ENCODE peak calls at places on chromosomes 16 and 17, in eight cellular contexts. Y is PC-3, V is heart left ventricle, M is hepatocyte, C is neural progenitor cell, H is Peyer's patch, Q is D721Med, G is heart right ventricle. R is an unnamed sample.

GRCh38 chr17:57636274-57636673 is 108.8 kb downstream of the CCDC182 start:
- DNase-seq in Y (no peak), V (no peak), M (no peak), C (no peak), H (no peak), Q (no peak), G (no peak), R (no peak)

GRCh38 chr16:546909-547770 is 13.1 kb upstream of the PRR35 start:
- DNase-seq in Y (no peak), V (peak), M (peak), C (peak), H (peak), Q (no peak), G (peak), R (no peak)

GRCh38 chr17:65987988-65988387 is 203.9 kb downstream of the CEP112 start:
- DNase-seq in Y (peak), V (no peak), M (peak), C (peak), H (no peak), Q (no peak), G (no peak), R (no peak)

GRCh38 chr16:19698480-19699465 is 19.3 kb downstream of the KNOP1 start:
- DNase-seq in Y (no peak), V (no peak), M (no peak), C (no peak), H (no peak), Q (no peak), G (no peak), R (no peak)

GRCh38 chr17:37770631-37771518 is 26.0 kb upstream of the HNF1B start:
- DNase-seq in Y (peak), V (peak), M (peak), C (peak), H (peak), Q (no peak), G (peak), R (no peak)

GRCh38 chr16:51157698-51158097 is 6.6 kb upstream of the SALL1 start:
- DNase-seq in Y (no peak), V (no peak), M (no peak), C (no peak), H (no peak), Q (no peak), G (no peak), R (no peak)

GRCh38 chr16:78259883-78260282 is 160.4 kb downstream of the WWOX start:
- DNase-seq in Y (no peak), V (no peak), M (peak), C (peak), H (no peak), Q (no peak), G (no peak), R (no peak)

GRCh38 chr17:32688221-32688620 is 188.7 kb downstream of the MYO1D start:
- DNase-seq in Y (no peak), V (no peak), M (no peak), C (no peak), H (no peak), Q (no peak), G (no peak), R (no peak)

GRCh38 chr16:66443269-66443652 is 16.2 kb downstream of the BEAN1 start:
- DNase-seq in Y (no peak), V (no peak), M (no peak), C (no peak), H (peak), Q (no peak), G (no peak), R (no peak)

GRCh38 chr16:79392081-79392480 is 208.5 kb downstream of the MAF start:
- DNase-seq in Y (no peak), V (no peak), M (no peak), C (no peak), H (no peak), Q (no peak), G (no peak), R (no peak)

GRCh38 chr16:14447783-14448182 is 182.3 kb downstream of the PARN start:
- DNase-seq in Y (no peak), V (no peak), M (no peak), C (no peak), H (no peak), Q (no peak), G (no peak), R (no peak)

GRCh38 chr16:83599789-83600462 is 207.9 kb upstream of the HSBP1 start:
- DNase-seq in Y (no peak), V (no peak), M (no peak), C (no peak), H (no peak), Q (no peak), G (no peak), R (no peak)

GRCh38 chr16:54287018-54287757 is 601 bp upstream of the IRX3 start:
- DNase-seq in Y (no peak), V (no peak), M (no peak), C (no peak), H (peak), Q (no peak), G (no peak), R (no peak)

GRCh38 chr17:41267711-41268110 is 2.5 kb downstream of the KRTAP9-6 start:
- DNase-seq in Y (no peak), V (no peak), M (no peak), C (no peak), H (no peak), Q (no peak), G (no peak), R (no peak)

GRCh38 chr17:7613769-7614421 is 802 bp downstream of the FXR2 start:
- DNase-seq in Y (peak), V (no peak), M (no peak), C (no peak), H (peak), Q (no peak), G (no peak), R (no peak)

GRCh38 chr16:35560637-35560984 is 2101.2 kb downstream of the TP53TG3F start:
- DNase-seq in Y (no peak), V (no peak), M (no peak), C (no peak), H (no peak), Q (no peak), G (no peak), R (no peak)

GRCh38 chr17:9054146-9054545 is 32.8 kb downstream of the NTN1 start:
- DNase-seq in Y (no peak), V (no peak), M (no peak), C (peak), H (no peak), Q (no peak), G (no peak), R (no peak)

GRCh38 chr16:84879569-84880487 is 60.0 kb downstream of the CRISPLD2 start:
- DNase-seq in Y (peak), V (no peak), M (peak), C (no peak), H (no peak), Q (no peak), G (no peak), R (no peak)

GRCh38 chr16:67685388-67686112 is 18.9 kb downstream of the C16orf86 start:
- DNase-seq in Y (no peak), V (no peak), M (no peak), C (no peak), H (no peak), Q (no peak), G (no peak), R (no peak)

GRCh38 chr16:20611350-20611902 is 35.3 kb upstream of the ACSM2B start:
- DNase-seq in Y (no peak), V (peak), M (no peak), C (no peak), H (no peak), Q (no peak), G (peak), R (no peak)

GRCh38 chr17:3845361-3845753 is 689 bp downstream of the NCBP3 start:
- DNase-seq in Y (no peak), V (no peak), M (peak), C (no peak), H (no peak), Q (no peak), G (no peak), R (peak)

GRCh38 chr17:36773039-36773438 is 164.2 kb upstream of the LHX1 start:
- DNase-seq in Y (no peak), V (no peak), M (no peak), C (no peak), H (no peak), Q (no peak), G (no peak), R (no peak)

GRCh38 chr16:27226476-27226875 is 23.1 kb downstream of the KDM8 start:
- DNase-seq in Y (no peak), V (no peak), M (no peak), C (no peak), H (no peak), Q (no peak), G (no peak), R (no peak)

GRCh38 chr17:11601661-11602060 is 3.4 kb downstream of the DNAH9 start:
- DNase-seq in Y (no peak), V (no peak), M (no peak), C (no peak), H (no peak), Q (no peak), G (no peak), R (no peak)

GRCh38 chr17:31907342-31907975 is 6.0 kb upstream of the UTP6 start:
- DNase-seq in Y (peak), V (peak), M (peak), C (no peak), H (no peak), Q (no peak), G (no peak), R (no peak)

GRCh38 chr17:80984749-80985148 is 6.9 kb upstream of the CHMP6 start:
- DNase-seq in Y (no peak), V (no peak), M (peak), C (peak), H (no peak), Q (no peak), G (no peak), R (no peak)

GRCh38 chr17:79947351-79948031 is 88.2 kb downstream of the TBC1D16 start:
- DNase-seq in Y (no peak), V (no peak), M (no peak), C (no peak), H (peak), Q (peak), G (no peak), R (no peak)

GRCh38 chr17:37088913-37089312 is 140.2 kb downstream of the AATF start:
- DNase-seq in Y (no peak), V (no peak), M (no peak), C (peak), H (no peak), Q (no peak), G (no peak), R (no peak)

GRCh38 chr16:67179421-67180080 is 4.2 kb downstream of the MATCAP1 start:
- DNase-seq in Y (no peak), V (no peak), M (no peak), C (no peak), H (no peak), Q (no peak), G (no peak), R (no peak)

GRCh38 chr16:65418435-65418834 is 296.6 kb upstream of the CDH11 start:
- DNase-seq in Y (no peak), V (no peak), M (no peak), C (no peak), H (no peak), Q (no peak), G (no peak), R (no peak)

GRCh38 chr16:10728488-10728887 is 15.2 kb upstream of the NUBP1 start:
- DNase-seq in Y (no peak), V (no peak), M (no peak), C (no peak), H (no peak), Q (no peak), G (no peak), R (no peak)

GRCh38 chr17:9402590-9403199 is 172.9 kb downstream of the STX8 start:
- DNase-seq in Y (peak), V (no peak), M (peak), C (peak), H (peak), Q (no peak), G (no peak), R (no peak)

GRCh38 chr17:18260332-18261145 is at the start of gene MIEF2:
- DNase-seq in Y (peak), V (peak), M (peak), C (peak), H (peak), Q (peak), G (peak), R (peak)

GRCh38 chr17:71764507-71764906 is 356.3 kb upstream of the SOX9 start:
- DNase-seq in Y (peak), V (no peak), M (peak), C (peak), H (peak), Q (no peak), G (no peak), R (no peak)
- TF ChIP-seq CTCF in Y (peak), V (peak), M (peak), C (peak), H (no peak), Q (peak), G (peak), R (no peak)

GRCh38 chr17:68288804-68289203 is 2.1 kb downstream of the SLC16A6 start:
- DNase-seq in Y (no peak), V (no peak), M (no peak), C (peak), H (no peak), Q (no peak), G (no peak), R (no peak)
- TF ChIP-seq CTCF in Y (no peak), V (no peak), M (no peak), C (peak), H (no peak), Q (no peak), G (no peak), R (no peak)

DNA sequence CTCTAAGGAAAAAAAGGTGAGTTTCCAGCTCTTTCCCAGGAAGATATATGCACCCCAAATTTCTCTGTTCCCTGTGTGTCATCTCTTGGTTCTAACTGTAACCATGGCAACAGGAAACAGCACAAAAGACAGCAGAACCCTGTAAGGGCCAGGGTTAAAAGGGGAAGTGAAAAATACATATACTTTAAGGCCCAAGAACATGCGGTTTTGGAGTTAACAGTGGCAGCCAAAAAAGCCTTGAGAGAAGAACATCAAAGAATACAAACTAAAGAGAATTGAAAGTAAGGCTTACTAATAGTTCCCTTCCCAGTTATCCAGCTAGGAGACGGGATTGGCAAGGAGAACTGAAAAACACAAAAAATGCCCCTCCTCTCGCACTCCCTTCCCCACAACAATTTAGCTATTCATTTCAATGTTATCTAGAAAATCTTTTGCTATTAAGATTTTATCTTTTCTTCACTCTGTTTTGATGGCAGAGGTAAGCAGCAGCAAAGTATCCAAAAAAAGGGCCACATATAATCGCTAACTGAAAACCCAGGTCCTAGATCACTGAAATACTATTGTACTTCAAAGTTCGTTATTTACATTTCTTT is 1.5 kb downstream of the SPOP start:
- DNase-seq in Y (no peak), V (no peak), M (no peak), C (peak), H (no peak), Q (no peak), G (no peak), R (no peak)
- TF ChIP-seq CTCF in Y (no peak), V (no peak), M (no peak), C (no peak), H (no peak), Q (no peak), G (no peak), R (no peak)

GRCh38 chr17:61540870-61541269 is 50.1 kb downstream of the NACA2 start:
- DNase-seq in Y (no peak), V (no peak), M (no peak), C (no peak), H (no peak), Q (no peak), G (no peak), R (no peak)
- TF ChIP-seq CTCF in Y (no peak), V (no peak), M (no peak), C (no peak), H (no peak), Q (no peak), G (no peak), R (no peak)

GRCh38 chr16:88991813-88992350 is 14.9 kb upstream of the CBFA2T3 start:
- DNase-seq in Y (no peak), V (no peak), M (no peak), C (no peak), H (no peak), Q (no peak), G (no peak), R (no peak)
- TF ChIP-seq CTCF in Y (no peak), V (no peak), M (no peak), C (no peak), H (no peak), Q (no peak), G (no peak), R (no peak)

R was measured in activated B cell treated with CpG ODN at 0.5 μM for 24 hours.